ENCODE peak calls at places on chromosomes 6 and 20, in eight cellular contexts. One of them, this sample, is unnamed.

GRCh38 chr20:6868864-6869263 is 101.4 kb downstream of the BMP2 start:
- DNase-seq in upper lobe of right lung: no peak
- DNase-seq in esophagus squamous epithelium: no peak
- DNase-seq in A549: no peak
- DNase-seq in IMR-90: no peak
- DNase-seq in heart right ventricle: no peak
- DNase-seq in OCI-LY7: no peak
- DNase-seq in CD4-positive, CD25-positive, alpha-beta regulatory T cell: no peak
- DNase-seq in this sample: no peak

GRCh38 chr20:32580970-32581838 is 3.9 kb downstream of the NOL4L start:
- DNase-seq in upper lobe of right lung: no peak
- DNase-seq in OCI-LY7: peak; percentile 33
- DNase-seq in IMR-90: no peak
- DNase-seq in CD4-positive, CD25-positive, alpha-beta regulatory T cell: no peak
- DNase-seq in esophagus squamous epithelium: no peak
- DNase-seq in heart right ventricle: peak; percentile 12
- DNase-seq in A549: no peak
- DNase-seq in this sample: peak; percentile 25

GRCh38 chr6:169794317-169795055 is 43.1 kb downstream of the ERMARD start:
- DNase-seq in heart right ventricle: no peak
- DNase-seq in CD4-positive, CD25-positive, alpha-beta regulatory T cell: no peak
- DNase-seq in upper lobe of right lung: peak; percentile 54
- DNase-seq in A549: no peak
- DNase-seq in IMR-90: no peak
- DNase-seq in esophagus squamous epithelium: no peak
- DNase-seq in OCI-LY7: no peak
- DNase-seq in this sample: peak; percentile 37

GRCh38 chr6:33205172-33206026 is 944 bp downstream of the HSD17B8 start:
- DNase-seq in CD4-positive, CD25-positive, alpha-beta regulatory T cell: no peak
- DNase-seq in upper lobe of right lung: no peak
- DNase-seq in A549: peak; percentile 59
- DNase-seq in heart right ventricle: no peak
- DNase-seq in IMR-90: peak; percentile 64
- DNase-seq in OCI-LY7: peak; percentile 54
- DNase-seq in esophagus squamous epithelium: no peak
- DNase-seq in this sample: no peak

GRCh38 chr20:46243707-46244628 is 64.3 kb downstream of the CDH22 start:
- DNase-seq in IMR-90: peak; percentile 4
- DNase-seq in A549: no peak
- DNase-seq in upper lobe of right lung: no peak
- DNase-seq in heart right ventricle: no peak
- DNase-seq in esophagus squamous epithelium: no peak
- DNase-seq in OCI-LY7: no peak
- DNase-seq in CD4-positive, CD25-positive, alpha-beta regulatory T cell: no peak
- DNase-seq in this sample: no peak

GRCh38 chr6:89281779-89282246 is 33.3 kb downstream of the GABRR2 start:
- DNase-seq in esophagus squamous epithelium: no peak
- DNase-seq in CD4-positive, CD25-positive, alpha-beta regulatory T cell: peak; percentile 20
- DNase-seq in upper lobe of right lung: no peak
- DNase-seq in IMR-90: peak; percentile 42
- DNase-seq in A549: peak; percentile 57
- DNase-seq in heart right ventricle: no peak
- DNase-seq in OCI-LY7: peak; percentile 58
- DNase-seq in this sample: peak; percentile 67

GRCh38 chr6:166587631-166588413 is 1.3 kb upstream of the RAMACL start:
- DNase-seq in esophagus squamous epithelium: no peak
- DNase-seq in OCI-LY7: peak; percentile 91
- DNase-seq in CD4-positive, CD25-positive, alpha-beta regulatory T cell: no peak
- DNase-seq in IMR-90: no peak
- DNase-seq in heart right ventricle: no peak
- DNase-seq in A549: no peak
- DNase-seq in upper lobe of right lung: no peak
- DNase-seq in this sample: no peak

GRCh38 chr6:131135244-131136020 is at the start of gene AKAP7:
- DNase-seq in IMR-90: peak; percentile 39
- DNase-seq in CD4-positive, CD25-positive, alpha-beta regulatory T cell: peak; percentile 50
- DNase-seq in OCI-LY7: peak; percentile 71
- DNase-seq in upper lobe of right lung: peak; percentile 93
- DNase-seq in esophagus squamous epithelium: peak; percentile 8
- DNase-seq in A549: peak; percentile 74
- DNase-seq in heart right ventricle: peak; percentile 61
- DNase-seq in this sample: no peak

GRCh38 chr6:42841844-42842584 is 37.4 kb upstream of the RPL7L1 start:
- DNase-seq in A549: no peak
- DNase-seq in IMR-90: no peak
- DNase-seq in CD4-positive, CD25-positive, alpha-beta regulatory T cell: no peak
- DNase-seq in OCI-LY7: no peak
- DNase-seq in upper lobe of right lung: no peak
- DNase-seq in heart right ventricle: no peak
- DNase-seq in esophagus squamous epithelium: no peak
- DNase-seq in this sample: no peak

GRCh38 chr6:107803957-107804356 is 20.2 kb downstream of the SCML4 start:
- DNase-seq in esophagus squamous epithelium: no peak
- DNase-seq in upper lobe of right lung: no peak
- DNase-seq in OCI-LY7: no peak
- DNase-seq in IMR-90: no peak
- DNase-seq in A549: no peak
- DNase-seq in heart right ventricle: no peak
- DNase-seq in CD4-positive, CD25-positive, alpha-beta regulatory T cell: no peak
- DNase-seq in this sample: no peak

GRCh38 chr20:1291191-1291741 is 25.2 kb downstream of the SNPH start:
- DNase-seq in A549: no peak
- DNase-seq in IMR-90: peak; percentile 66
- DNase-seq in upper lobe of right lung: no peak
- DNase-seq in esophagus squamous epithelium: no peak
- DNase-seq in OCI-LY7: no peak
- DNase-seq in CD4-positive, CD25-positive, alpha-beta regulatory T cell: no peak
- DNase-seq in heart right ventricle: no peak
- DNase-seq in this sample: no peak

GRCh38 chr6:16802071-16802470 is 40.8 kb upstream of the ATXN1 start:
- DNase-seq in esophagus squamous epithelium: no peak
- DNase-seq in OCI-LY7: no peak
- DNase-seq in CD4-positive, CD25-positive, alpha-beta regulatory T cell: no peak
- DNase-seq in upper lobe of right lung: no peak
- DNase-seq in heart right ventricle: peak; percentile 44
- DNase-seq in A549: no peak
- DNase-seq in IMR-90: peak; percentile 48
- DNase-seq in this sample: no peak

GRCh38 chr6:40732878-40733277 is 145.7 kb upstream of the LRFN2 start:
- DNase-seq in upper lobe of right lung: no peak
- DNase-seq in heart right ventricle: no peak
- DNase-seq in esophagus squamous epithelium: no peak
- DNase-seq in CD4-positive, CD25-positive, alpha-beta regulatory T cell: no peak
- DNase-seq in A549: no peak
- DNase-seq in IMR-90: no peak
- DNase-seq in OCI-LY7: no peak
- DNase-seq in this sample: no peak

GRCh38 chr20:23152308-23152892 is 66.3 kb upstream of the CD93 start:
- DNase-seq in esophagus squamous epithelium: no peak
- DNase-seq in OCI-LY7: no peak
- DNase-seq in CD4-positive, CD25-positive, alpha-beta regulatory T cell: no peak
- DNase-seq in upper lobe of right lung: no peak
- DNase-seq in A549: peak; percentile 36
- DNase-seq in IMR-90: peak; percentile 88
- DNase-seq in heart right ventricle: peak; percentile 89
- DNase-seq in this sample: no peak

GRCh38 chr6:15242937-15243614 is 2.8 kb upstream of the JARID2 start:
- DNase-seq in heart right ventricle: no peak
- DNase-seq in CD4-positive, CD25-positive, alpha-beta regulatory T cell: no peak
- DNase-seq in A549: no peak
- DNase-seq in IMR-90: no peak
- DNase-seq in upper lobe of right lung: peak; percentile 15
- DNase-seq in esophagus squamous epithelium: no peak
- DNase-seq in OCI-LY7: no peak
- DNase-seq in this sample: no peak

GRCh38 chr6:107818272-107818671 is 5.8 kb downstream of the SCML4 start:
- DNase-seq in CD4-positive, CD25-positive, alpha-beta regulatory T cell: no peak
- DNase-seq in A549: no peak
- DNase-seq in IMR-90: no peak
- DNase-seq in upper lobe of right lung: no peak
- DNase-seq in esophagus squamous epithelium: no peak
- DNase-seq in heart right ventricle: no peak
- DNase-seq in OCI-LY7: no peak
- DNase-seq in this sample: no peak

GRCh38 chr20:61436268-61436667 is 184.2 kb downstream of the CDH4 start:
- DNase-seq in IMR-90: peak; percentile 61
- DNase-seq in esophagus squamous epithelium: no peak
- DNase-seq in upper lobe of right lung: peak; percentile 19
- DNase-seq in CD4-positive, CD25-positive, alpha-beta regulatory T cell: no peak
- DNase-seq in A549: no peak
- DNase-seq in heart right ventricle: no peak
- DNase-seq in OCI-LY7: no peak
- DNase-seq in this sample: no peak

GRCh38 chr20:44217342-44218092 is 6.9 kb upstream of the OSER1 start:
- DNase-seq in upper lobe of right lung: peak; percentile 82
- DNase-seq in IMR-90: peak; percentile 67
- DNase-seq in heart right ventricle: peak; percentile 69
- DNase-seq in esophagus squamous epithelium: no peak
- DNase-seq in CD4-positive, CD25-positive, alpha-beta regulatory T cell: peak; percentile 73
- DNase-seq in OCI-LY7: peak; percentile 68
- DNase-seq in A549: peak; percentile 80
- DNase-seq in this sample: peak; percentile 90
- H3K4me3 ChIP-seq in upper lobe of right lung: peak overlapping the region; percentile 36
- H3K4me3 ChIP-seq in IMR-90: no peak overlapping the region
- H3K4me3 ChIP-seq in heart right ventricle: peak overlapping the region; percentile 40
- H3K4me3 ChIP-seq in esophagus squamous epithelium: no peak overlapping the region
- H3K4me3 ChIP-seq in CD4-positive, CD25-positive, alpha-beta regulatory T cell: peak overlapping the region; percentile 85
- H3K4me3 ChIP-seq in OCI-LY7: no peak overlapping the region
- H3K4me3 ChIP-seq in A549: no peak overlapping the region
- H3K4me3 ChIP-seq in this sample: peak overlapping the region; percentile 35

GRCh38 chr6:128520436-128521301 is at the start of gene PTPRK:
- DNase-seq in esophagus squamous epithelium: no peak
- DNase-seq in A549: peak; percentile 87
- DNase-seq in upper lobe of right lung: peak; percentile 96
- DNase-seq in IMR-90: peak; percentile 91
- DNase-seq in OCI-LY7: no peak
- DNase-seq in heart right ventricle: peak; percentile 93
- DNase-seq in CD4-positive, CD25-positive, alpha-beta regulatory T cell: peak; percentile 60
- DNase-seq in this sample: peak; percentile 80

GRCh38 chr6:128518531-128519131 is 1.8 kb downstream of the PTPRK start:
- DNase-seq in heart right ventricle: no peak
- DNase-seq in A549: no peak
- DNase-seq in upper lobe of right lung: no peak
- DNase-seq in OCI-LY7: no peak
- DNase-seq in CD4-positive, CD25-positive, alpha-beta regulatory T cell: no peak
- DNase-seq in IMR-90: no peak
- DNase-seq in esophagus squamous epithelium: no peak
- DNase-seq in this sample: no peak

GRCh38 chr6:128519132-128519930 is 1.1 kb downstream of the PTPRK start:
- DNase-seq in upper lobe of right lung: peak; percentile 78
- DNase-seq in IMR-90: peak; percentile 45
- DNase-seq in esophagus squamous epithelium: no peak
- DNase-seq in A549: peak; percentile 54
- DNase-seq in heart right ventricle: peak; percentile 45
- DNase-seq in CD4-positive, CD25-positive, alpha-beta regulatory T cell: peak; percentile 21
- DNase-seq in OCI-LY7: no peak
- DNase-seq in this sample: peak; percentile 58

GRCh38 chr6:128519931-128520435 is 416 bp downstream of the PTPRK start:
- DNase-seq in A549: peak; percentile 25
- DNase-seq in OCI-LY7: no peak
- DNase-seq in CD4-positive, CD25-positive, alpha-beta regulatory T cell: no peak
- DNase-seq in upper lobe of right lung: peak; percentile 86
- DNase-seq in heart right ventricle: peak; percentile 61
- DNase-seq in IMR-90: no peak
- DNase-seq in esophagus squamous epithelium: no peak
- DNase-seq in this sample: no peak

DNA sequence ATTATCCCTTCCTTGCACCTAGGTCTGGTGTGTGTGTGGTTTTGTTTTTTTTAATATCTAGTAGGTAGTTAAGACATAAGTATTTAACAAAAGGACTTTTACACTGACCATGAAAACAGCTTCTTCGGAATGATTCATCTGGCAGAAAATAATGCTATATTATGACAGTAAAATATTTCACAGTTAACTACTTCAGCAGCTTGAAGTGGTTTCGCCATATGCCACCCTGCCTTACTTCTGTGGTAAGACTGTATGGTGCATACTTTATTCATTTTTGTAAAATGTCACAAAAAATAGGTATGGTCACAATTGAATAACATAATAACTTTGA is 868 bp upstream of the PTPRK start:
- DNase-seq in esophagus squamous epithelium: no peak
- DNase-seq in upper lobe of right lung: no peak
- DNase-seq in heart right ventricle: no peak
- DNase-seq in IMR-90: no peak
- DNase-seq in CD4-positive, CD25-positive, alpha-beta regulatory T cell: no peak
- DNase-seq in A549: no peak
- DNase-seq in OCI-LY7: no peak
- DNase-seq in this sample: no peak
- H3K4me3 ChIP-seq in esophagus squamous epithelium: peak overlapping the region; percentile 78
- H3K4me3 ChIP-seq in upper lobe of right lung: peak overlapping the region; percentile 77
- H3K4me3 ChIP-seq in heart right ventricle: peak overlapping the region; percentile 88
- H3K4me3 ChIP-seq in IMR-90: peak overlapping the region; percentile 93
- H3K4me3 ChIP-seq in CD4-positive, CD25-positive, alpha-beta regulatory T cell: peak overlapping the region; percentile 18
- H3K4me3 ChIP-seq in A549: peak overlapping the region; percentile 95
- H3K4me3 ChIP-seq in OCI-LY7: no peak overlapping the region
- H3K4me3 ChIP-seq in this sample: peak overlapping the region; percentile 67

GRCh38 chr6:125346926-125347563 is 45.3 kb upstream of the HDDC2 start:
- DNase-seq in OCI-LY7: peak; percentile 70
- DNase-seq in esophagus squamous epithelium: no peak
- DNase-seq in A549: no peak
- DNase-seq in upper lobe of right lung: no peak
- DNase-seq in heart right ventricle: no peak
- DNase-seq in CD4-positive, CD25-positive, alpha-beta regulatory T cell: no peak
- DNase-seq in IMR-90: no peak
- DNase-seq in this sample: no peak
- H3K4me3 ChIP-seq in OCI-LY7: peak overlapping the region; percentile 60
- H3K4me3 ChIP-seq in esophagus squamous epithelium: no peak overlapping the region
- H3K4me3 ChIP-seq in A549: no peak overlapping the region
- H3K4me3 ChIP-seq in upper lobe of right lung: no peak overlapping the region
- H3K4me3 ChIP-seq in heart right ventricle: peak overlapping the region; percentile 9
- H3K4me3 ChIP-seq in CD4-positive, CD25-positive, alpha-beta regulatory T cell: no peak overlapping the region
- H3K4me3 ChIP-seq in IMR-90: no peak overlapping the region
- H3K4me3 ChIP-seq in this sample: no peak overlapping the region

GRCh38 chr6:44009425-44010321 is 117.6 kb downstream of the MRPL14 start:
- DNase-seq in A549: no peak
- DNase-seq in heart right ventricle: no peak
- DNase-seq in OCI-LY7: no peak
- DNase-seq in esophagus squamous epithelium: no peak
- DNase-seq in CD4-positive, CD25-positive, alpha-beta regulatory T cell: no peak
- DNase-seq in upper lobe of right lung: peak; percentile 62
- DNase-seq in IMR-90: peak; percentile 29
- DNase-seq in this sample: no peak

GRCh38 chr6:44012078-44012493 is 115.2 kb downstream of the MRPL14 start:
- DNase-seq in OCI-LY7: no peak
- DNase-seq in upper lobe of right lung: peak; percentile 68
- DNase-seq in heart right ventricle: no peak
- DNase-seq in CD4-positive, CD25-positive, alpha-beta regulatory T cell: no peak
- DNase-seq in A549: peak; percentile 66
- DNase-seq in esophagus squamous epithelium: no peak
- DNase-seq in IMR-90: peak; percentile 99
- DNase-seq in this sample: no peak

GRCh38 chr6:44010411-44011349 is 116.6 kb downstream of the MRPL14 start:
- DNase-seq in OCI-LY7: no peak
- DNase-seq in esophagus squamous epithelium: no peak
- DNase-seq in heart right ventricle: peak; percentile 51
- DNase-seq in A549: no peak
- DNase-seq in CD4-positive, CD25-positive, alpha-beta regulatory T cell: no peak
- DNase-seq in IMR-90: peak; percentile 100
- DNase-seq in upper lobe of right lung: peak; percentile 63
- DNase-seq in this sample: no peak

GRCh38 chr6:44008821-44009370 is 118.4 kb downstream of the MRPL14 start:
- DNase-seq in A549: no peak
- DNase-seq in upper lobe of right lung: peak; percentile 37
- DNase-seq in esophagus squamous epithelium: no peak
- DNase-seq in OCI-LY7: no peak
- DNase-seq in heart right ventricle: no peak
- DNase-seq in IMR-90: no peak
- DNase-seq in CD4-positive, CD25-positive, alpha-beta regulatory T cell: no peak
- DNase-seq in this sample: no peak

GRCh38 chr6:44011350-44011925 is 115.8 kb downstream of the MRPL14 start:
- DNase-seq in esophagus squamous epithelium: no peak
- DNase-seq in CD4-positive, CD25-positive, alpha-beta regulatory T cell: no peak
- DNase-seq in A549: no peak
- DNase-seq in heart right ventricle: no peak
- DNase-seq in IMR-90: no peak
- DNase-seq in upper lobe of right lung: no peak
- DNase-seq in OCI-LY7: no peak
- DNase-seq in this sample: no peak
- H3K4me3 ChIP-seq in esophagus squamous epithelium: no peak overlapping the region
- H3K4me3 ChIP-seq in CD4-positive, CD25-positive, alpha-beta regulatory T cell: no peak overlapping the region
- H3K4me3 ChIP-seq in A549: no peak overlapping the region
- H3K4me3 ChIP-seq in heart right ventricle: no peak overlapping the region
- H3K4me3 ChIP-seq in IMR-90: no peak overlapping the region
- H3K4me3 ChIP-seq in upper lobe of right lung: no peak overlapping the region
- H3K4me3 ChIP-seq in OCI-LY7: no peak overlapping the region
- H3K4me3 ChIP-seq in this sample: no peak overlapping the region

This sample was measured in Jurkat, Clone E6-1.